ENCODE peak calls at places on chromosomes 11 and 22, in four cellular contexts. P is bronchial epithelial cell, B is stomach, K is colonic mucosa. D is an unnamed sample.

GRCh38 chr22:20089226-20089976 is 9.4 kb downstream of the DGCR8 start:
- DNase-seq in B (no peak), K (no peak), P (no peak), D (no peak)

GRCh38 chr11:8699903-8700302 is 17.3 kb downstream of the RPL27A start:
- DNase-seq in P (no peak), B (no peak), K (no peak), D (peak; percentile 85)

GRCh38 chr11:131859811-131860210 is 489.4 kb downstream of the NTM start:
- DNase-seq in K (no peak), B (no peak), P (no peak), D (no peak)

GRCh38 chr11:66607126-66607834 is 9.2 kb upstream of the RBM14 start:
- DNase-seq in K (peak; percentile 89), B (peak; percentile 53), P (peak; percentile 28), D (peak; percentile 92)

GRCh38 chr11:1109918-1110705 is 35.4 kb downstream of the MUC2 start:
- DNase-seq in P (no peak), B (no peak), K (no peak), D (no peak)

GRCh38 chr22:49616356-49617231 is 211.1 kb downstream of the BRD1 start:
- DNase-seq in K (no peak), P (no peak), B (no peak), D (no peak)

GRCh38 chr11:112785717-112786116 is 175.5 kb upstream of the NCAM1 start:
- DNase-seq in P (peak; percentile 31), K (no peak), B (no peak), D (no peak)

GRCh38 chr11:70210516-70210915 is 7.4 kb downstream of the FADD start:
- DNase-seq in K (no peak), B (no peak), P (no peak), D (no peak)

GRCh38 chr11:59769086-59769485 is 13.9 kb downstream of the STX3 start:
- DNase-seq in B (no peak), K (no peak), P (no peak), D (no peak)

GRCh38 chr11:17590463-17590862 is 43.4 kb downstream of the OTOG start:
- DNase-seq in K (no peak), B (no peak), P (no peak), D (no peak)

GRCh38 chr22:38162881-38163843 is 18.5 kb downstream of the PLA2G6 start:
- DNase-seq in K (no peak), P (no peak), B (no peak), D (peak; percentile 48)